ENCODE peak calls at places on chromosomes 3 and 15, in ten cellular contexts. T, Y, W, O, C, M, R, U, P and S are unnamed samples.

GRCh38 chr3:170090601-170090981 is 52.8 kb downstream of the GPR160 start:
- DNase-seq in T (no peak), Y (no peak), W (no peak), O (no peak), C (no peak), M (no peak), R (no peak), U (no peak), P (no peak), S (no peak)

GRCh38 chr15:78209646-78210348 is 24.6 kb downstream of the ACSBG1 start:
- DNase-seq in T (no peak), Y (no peak), W (no peak), O (no peak), C (no peak), M (no peak), R (no peak), U (peak), P (no peak), S (peak)

GRCh38 chr15:41935566-41936020 is 36.8 kb downstream of the EHD4 start:
- DNase-seq in T (no peak), Y (no peak), W (no peak), O (peak), C (no peak), M (no peak), R (peak), U (no peak), P (peak), S (no peak)

GRCh38 chr15:62691008-62691407 is 351.5 kb upstream of the TPM1 start:
- DNase-seq in T (no peak), Y (no peak), W (no peak), O (no peak), C (peak), M (no peak), R (no peak), U (no peak), P (no peak), S (no peak)

GRCh38 chr3:63390831-63391230 is 112.7 kb downstream of the SYNPR start:
- DNase-seq in T (no peak), Y (no peak), W (no peak), O (no peak), C (peak), M (no peak), R (no peak), U (no peak), P (peak), S (no peak)

GRCh38 chr3:126149960-126150515 is 30.3 kb downstream of the ALDH1L1 start:
- DNase-seq in T (no peak), Y (no peak), W (no peak), O (no peak), C (no peak), M (no peak), R (no peak), U (peak), P (no peak), S (no peak)

GRCh38 chr3:84820126-84820525 is 138.7 kb upstream of the CADM2 start:
- DNase-seq in T (no peak), Y (no peak), W (no peak), O (no peak), C (no peak), M (no peak), R (no peak), U (no peak), P (no peak), S (no peak)

GRCh38 chr15:43859546-43859945 is 32.7 kb downstream of the WDR76 start:
- DNase-seq in T (no peak), Y (no peak), W (no peak), O (no peak), C (no peak), M (no peak), R (no peak), U (no peak), P (no peak), S (no peak)

GRCh38 chr15:48149858-48150257 is 28.2 kb downstream of the MYEF2 start:
- DNase-seq in T (no peak), Y (peak), W (no peak), O (no peak), C (peak), M (no peak), R (no peak), U (no peak), P (peak), S (no peak)